ENCODE peak calls at places on chromosome 10, in seven cellular contexts. B is CD8-positive, alpha-beta T cell; Z is pancreas; A is colonic mucosa; O is K562; T is GM12878; S is PC-9. N is an unnamed sample. For H3K36me3, the result is how much of the 10 kb centered on the place peaks cover.

GRCh38 chr10:98420786-98421185 is 5.8 kb upstream of the PYROXD2 start:
- DNase-seq in B (no peak), Z (no peak), A (no peak), O (no peak), T (no peak), S (no peak), N (no peak)

GRCh38 chr10:52992569-52992968 is 220.0 kb upstream of the MBL2 start:
- DNase-seq in B (no peak), Z (no peak), A (no peak), O (no peak), T (no peak), S (no peak), N (no peak)

GRCh38 chr10:132383751-132384181 is 13.2 kb upstream of the PWWP2B start:
- DNase-seq in B (no peak), Z (no peak), A (no peak), O (no peak), T (no peak), S (no peak), N (no peak)

GRCh38 chr10:8095962-8096361 is 41.5 kb downstream of the GATA3 start:
- DNase-seq in B (no peak), Z (no peak), A (no peak), O (no peak), T (no peak), S (no peak), N (no peak)

GRCh38 chr10:112519129-112519761 is 72.2 kb downstream of the VTI1A start:
- DNase-seq in B (no peak), Z (no peak), A (peak), O (no peak), T (no peak), S (peak), N (no peak)

GRCh38 chr10:76336213-76336963 is 905.0 kb downstream of the LRMDA start:
- DNase-seq in B (no peak), Z (no peak), A (peak), O (no peak), T (no peak), S (no peak), N (no peak)

GRCh38 chr10:123135415-123136141 is at the start of gene HMX3:
- DNase-seq in B (peak), Z (no peak), A (no peak), O (peak), T (no peak), S (no peak), N (peak)

GRCh38 chr10:7512487-7512886 is 101.7 kb upstream of the SFMBT2 start:
- DNase-seq in B (no peak), Z (no peak), A (no peak), O (no peak), T (no peak), S (no peak), N (no peak)

GRCh38 chr10:113820507-113820906 is 33.4 kb downstream of the DCLRE1A start:
- DNase-seq in B (no peak), Z (no peak), A (no peak), O (peak), T (no peak), S (no peak), N (no peak)

GRCh38 chr10:95508730-95509129 is 52.4 kb downstream of the SORBS1 start:
- DNase-seq in B (no peak), Z (no peak), A (no peak), O (no peak), T (no peak), S (no peak), N (no peak)

GRCh38 chr10:112525215-112525614 is 78.2 kb downstream of the VTI1A start:
- DNase-seq in B (no peak), Z (no peak), A (no peak), O (no peak), T (no peak), S (peak), N (no peak)

GRCh38 chr10:59098387-59098786 is 78.1 kb upstream of the PHYHIPL start:
- DNase-seq in B (no peak), Z (no peak), A (peak), O (no peak), T (no peak), S (no peak), N (no peak)

GRCh38 chr10:46288601-46289206 is 1.9 kb downstream of the ANTXRL start:
- DNase-seq in B (no peak), Z (no peak), A (no peak), O (no peak), T (no peak), S (peak), N (no peak)

GRCh38 chr10:118698421-118698820 is 56.3 kb downstream of the CACUL1 start:
- DNase-seq in B (peak), Z (no peak), A (peak), O (peak), T (peak), S (no peak), N (peak)

GRCh38 chr10:121179006-121179405 is 327.8 kb downstream of the WDR11 start:
- DNase-seq in B (no peak), Z (no peak), A (no peak), O (no peak), T (no peak), S (no peak), N (no peak)

GRCh38 chr10:101071885-101072433 is 10.2 kb downstream of the KAZALD1 start:
- DNase-seq in B (no peak), Z (no peak), A (no peak), O (no peak), T (no peak), S (no peak), N (no peak)

GRCh38 chr10:101072923-101073322 is 11.1 kb downstream of the KAZALD1 start:
- DNase-seq in B (no peak), Z (no peak), A (no peak), O (no peak), T (no peak), S (no peak), N (no peak)

GRCh38 chr10:101071266-101071884 is 9.6 kb downstream of the KAZALD1 start:
- DNase-seq in B (no peak), Z (no peak), A (no peak), O (no peak), T (peak), S (no peak), N (no peak)

GRCh38 chr10:101075775-101076174 is 14.0 kb downstream of the KAZALD1 start:
- DNase-seq in B (no peak), Z (no peak), A (no peak), O (no peak), T (no peak), S (no peak), N (no peak)

GRCh38 chr10:101073631-101074030 is 11.8 kb downstream of the KAZALD1 start:
- DNase-seq in B (no peak), Z (no peak), A (no peak), O (no peak), T (no peak), S (no peak), N (no peak)
- TF ChIP-seq CTCF in B (no peak), Z (no peak), A (no peak), O (no peak), T (no peak), S (no peak), N (no peak)

GRCh38 chr10:10927608-10928007 is 90.1 kb upstream of the CELF2 start:
- DNase-seq in B (no peak), Z (no peak), A (no peak), O (no peak), T (no peak), S (no peak), N (no peak)
- H3K4me3 ChIP-seq in B (no peak), Z (no peak), A (no peak), O (no peak), T (no peak), S (no peak), N (no peak)

GRCh38 chr10:102004376-102004775 is 51.6 kb downstream of the ARMH3 start:
- DNase-seq in B (no peak), Z (no peak), A (no peak), O (no peak), T (no peak), S (no peak), N (no peak)

GRCh38 chr10:101997803-101998202 is 58.2 kb downstream of the ARMH3 start:
- DNase-seq in B (no peak), Z (no peak), A (no peak), O (no peak), T (no peak), S (no peak), N (no peak)

GRCh38 chr10:102007802-102008201 is 48.2 kb downstream of the ARMH3 start:
- DNase-seq in B (no peak), Z (no peak), A (no peak), O (no peak), T (no peak), S (no peak), N (no peak)

GRCh38 chr10:102001435-102002068 is 54.4 kb downstream of the ARMH3 start:
- DNase-seq in B (no peak), Z (no peak), A (no peak), O (no peak), T (peak), S (no peak), N (peak)

GRCh38 chr10:102003541-102003940 is 52.4 kb downstream of the ARMH3 start:
- DNase-seq in B (no peak), Z (no peak), A (no peak), O (no peak), T (no peak), S (no peak), N (no peak)
- H3K36me3 ChIP-seq in B (under half), Z (under half), A (under half), O (under half), T (under half), S (under half), N (under half)

GRCh38 chr10:29929006-29929405 is 130.4 kb downstream of the JCAD start:
- DNase-seq in B (no peak), Z (no peak), A (no peak), O (no peak), T (no peak), S (no peak), N (no peak)

GRCh38 chr10:29925771-29926345 is 133.5 kb downstream of the JCAD start:
- DNase-seq in B (no peak), Z (no peak), A (no peak), O (no peak), T (no peak), S (no peak), N (no peak)

GRCh38 chr10:29924436-29924835 is 134.9 kb downstream of the JCAD start:
- DNase-seq in B (no peak), Z (no peak), A (no peak), O (no peak), T (no peak), S (no peak), N (no peak)

GRCh38 chr10:29923416-29923970 is 135.9 kb downstream of the JCAD start:
- DNase-seq in B (no peak), Z (no peak), A (no peak), O (no peak), T (no peak), S (no peak), N (no peak)

GRCh38 chr10:29926649-29927048 is 132.7 kb downstream of the JCAD start:
- DNase-seq in B (no peak), Z (no peak), A (no peak), O (no peak), T (no peak), S (no peak), N (no peak)
- TF ChIP-seq CTCF in B (no peak), Z (peak), A (no peak), O (peak), T (no peak), S (peak), N (no peak)

DNA sequence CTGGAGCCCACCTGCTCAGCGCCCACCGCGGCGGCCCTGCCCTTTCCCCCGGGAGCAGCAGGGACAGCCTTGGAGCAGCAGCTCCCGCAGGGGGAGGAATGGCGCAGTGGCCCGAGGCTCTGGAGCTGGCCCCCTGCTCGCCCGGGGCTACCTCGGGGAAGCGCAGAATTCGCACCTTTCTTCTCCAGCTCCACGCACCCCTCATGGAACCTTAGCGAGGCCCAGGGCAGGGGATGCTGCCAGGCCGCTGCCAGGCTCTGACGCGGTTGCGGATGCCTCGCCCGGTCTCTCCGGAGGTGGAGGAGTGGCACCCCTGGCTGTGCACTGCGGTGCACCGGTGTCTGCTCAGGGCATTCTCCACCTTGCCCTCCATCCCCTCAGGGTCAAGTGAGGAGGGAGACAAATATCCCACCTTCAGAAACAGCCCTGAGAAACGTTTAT is 84.9 kb upstream of the MKI67 start:
- DNase-seq in B (no peak), Z (no peak), A (no peak), O (no peak), T (no peak), S (no peak), N (no peak)
- H3K4me3 ChIP-seq in B (peak), Z (no peak), A (peak), O (no peak), T (no peak), S (no peak), N (no peak)